ENCODE peak calls at places on chromosomes 13 and 19, in four cellular contexts. One of them, this sample, is unnamed.

GRCh38 chr19:10870955-10871603 is at the start of gene CARM1:
- DNase-seq in HEK293T: peak
- DNase-seq in AG04450: peak
- DNase-seq in ecto neural progenitor cell: peak
- DNase-seq in this sample: peak

GRCh38 chr19:51044327-51044726 is 9.5 kb upstream of the KLK12 start:
- DNase-seq in HEK293T: no peak
- DNase-seq in AG04450: no peak
- DNase-seq in ecto neural progenitor cell: no peak
- DNase-seq in this sample: no peak

GRCh38 chr19:36047835-36048234 is 6.2 kb downstream of the THAP8 start:
- DNase-seq in HEK293T: no peak
- DNase-seq in AG04450: no peak
- DNase-seq in ecto neural progenitor cell: no peak
- DNase-seq in this sample: no peak

GRCh38 chr13:44393391-44393790 is 19.8 kb downstream of the SERP2 start:
- DNase-seq in HEK293T: no peak
- DNase-seq in AG04450: no peak
- DNase-seq in ecto neural progenitor cell: peak
- DNase-seq in this sample: no peak

GRCh38 chr13:31638577-31638976 is 100.7 kb upstream of the RXFP2 start:
- DNase-seq in HEK293T: no peak
- DNase-seq in AG04450: peak
- DNase-seq in ecto neural progenitor cell: no peak
- DNase-seq in this sample: no peak

GRCh38 chr13:38900188-38900587 is 90.4 kb downstream of the STOML3 start:
- DNase-seq in HEK293T: peak
- DNase-seq in AG04450: no peak
- DNase-seq in ecto neural progenitor cell: no peak
- DNase-seq in this sample: no peak

GRCh38 chr19:45468159-45468651 is 409 bp downstream of the FOSB start:
- DNase-seq in HEK293T: no peak
- DNase-seq in AG04450: no peak
- DNase-seq in ecto neural progenitor cell: peak
- DNase-seq in this sample: no peak

GRCh38 chr19:8371011-8371804 is 7.3 kb downstream of the ANGPTL4 start:
- DNase-seq in HEK293T: no peak
- DNase-seq in AG04450: no peak
- DNase-seq in ecto neural progenitor cell: no peak
- DNase-seq in this sample: no peak

GRCh38 chr19:40976134-40976533 is 14.9 kb upstream of the CYP2B6 start:
- DNase-seq in HEK293T: no peak
- DNase-seq in AG04450: no peak
- DNase-seq in ecto neural progenitor cell: no peak
- DNase-seq in this sample: no peak

GRCh38 chr19:55189424-55189823 is 9.3 kb upstream of the SYT5 start:
- DNase-seq in HEK293T: no peak
- DNase-seq in AG04450: peak
- DNase-seq in ecto neural progenitor cell: no peak
- DNase-seq in this sample: peak

GRCh38 chr19:34994643-34995471 is 5.3 kb upstream of the GRAMD1A start:
- DNase-seq in HEK293T: no peak
- DNase-seq in AG04450: no peak
- DNase-seq in ecto neural progenitor cell: no peak
- DNase-seq in this sample: no peak

GRCh38 chr19:10086904-10087256 is 763 bp downstream of the SHFL start:
- DNase-seq in HEK293T: no peak
- DNase-seq in AG04450: no peak
- DNase-seq in ecto neural progenitor cell: no peak
- DNase-seq in this sample: no peak

GRCh38 chr13:73898276-73898675 is 235.9 kb downstream of the KLF12 start:
- DNase-seq in HEK293T: no peak
- DNase-seq in AG04450: no peak
- DNase-seq in ecto neural progenitor cell: no peak
- DNase-seq in this sample: no peak

GRCh38 chr13:76708138-76708537 is 178.1 kb downstream of the KCTD12 start:
- DNase-seq in HEK293T: no peak
- DNase-seq in AG04450: no peak
- DNase-seq in ecto neural progenitor cell: no peak
- DNase-seq in this sample: no peak

GRCh38 chr13:39784347-39784746 is 128.9 kb downstream of the COG6 start:
- DNase-seq in HEK293T: no peak
- DNase-seq in AG04450: peak
- DNase-seq in ecto neural progenitor cell: no peak
- DNase-seq in this sample: no peak

This sample was measured in H9.